ENCODE peak calls at places on chromosomes 16 and 17, in six cellular contexts. Y is CD8-positive, alpha-beta memory T cell; K is AG04450; M is adrenal gland; F is upper lobe of right lung; H is A549. I is an unnamed sample.

GRCh38 chr16:57310801-57311200 is 26.3 kb upstream of the PLLP start:
- DNase-seq in M (no peak), Y (no peak), F (no peak), H (no peak), K (no peak), I (no peak)

GRCh38 chr17:61551255-61551742 is 39.7 kb downstream of the NACA2 start:
- DNase-seq in H (peak; percentile 68), M (no peak), F (no peak), Y (no peak), K (no peak), I (no peak)

GRCh38 chr17:40331743-40332641 is 23.0 kb downstream of the RARA start:
- DNase-seq in M (peak; percentile 94), F (peak; percentile 92), H (peak; percentile 75), Y (no peak), K (no peak), I (no peak)

GRCh38 chr17:7798839-7799238 is 35.2 kb upstream of the KDM6B start:
- DNase-seq in Y (no peak), H (no peak), M (no peak), K (no peak), F (no peak), I (no peak)

GRCh38 chr16:14289692-14290340 is 218.7 kb downstream of the MRTFB start:
- DNase-seq in M (no peak), Y (peak; percentile 53), F (no peak), K (no peak), H (peak; percentile 79), I (no peak)

GRCh38 chr17:75549246-75550138 is 24.0 kb downstream of the LLGL2 start:
- DNase-seq in F (peak; percentile 94), K (no peak), M (no peak), Y (no peak), H (peak; percentile 70), I (no peak)

GRCh38 chr16:88999457-89000206 is 22.6 kb upstream of the CBFA2T3 start:
- DNase-seq in Y (no peak), F (no peak), K (no peak), M (peak; percentile 7), H (no peak), I (no peak)

GRCh38 chr17:38918129-38918913 is 7.1 kb upstream of the LASP1NB start:
- DNase-seq in M (no peak), K (no peak), F (no peak), H (no peak), Y (peak; percentile 46), I (no peak)

GRCh38 chr16:20611350-20611902 is 35.3 kb upstream of the ACSM2B start:
- DNase-seq in F (peak; percentile 78), M (peak; percentile 42), Y (no peak), H (no peak), K (no peak), I (no peak)

GRCh38 chr16:88904676-88905365 is 38.4 kb upstream of the PABPN1L start:
- DNase-seq in M (peak; percentile 87), K (no peak), F (no peak), H (no peak), Y (no peak), I (no peak)

GRCh38 chr17:8941520-8941919 is 24.0 kb downstream of the PIK3R5 start:
- DNase-seq in F (peak; percentile 75), H (no peak), M (no peak), Y (peak; percentile 76), K (no peak), I (peak; percentile 85)

GRCh38 chr17:35089846-35090193 is 26.3 kb upstream of the RFFL start:
- DNase-seq in K (no peak), F (no peak), H (peak; percentile 74), M (no peak), Y (peak; percentile 52), I (no peak)

GRCh38 chr16:48188449-48189102 is 32.8 kb upstream of the ABCC12 start:
- DNase-seq in M (no peak), K (no peak), F (no peak), Y (no peak), H (no peak), I (peak; percentile 60)

GRCh38 chr17:21039839-21040575 is 2.8 kb downstream of the USP22 start:
- DNase-seq in H (peak; percentile 81), F (no peak), K (no peak), M (peak; percentile 33), Y (no peak), I (no peak)

GRCh38 chr17:46175891-46176290 is 17.3 kb downstream of the KANSL1 start:
- DNase-seq in M (no peak), H (no peak), Y (no peak), F (no peak), K (no peak), I (no peak)

GRCh38 chr16:85536411-85537330 is 76.5 kb upstream of the GSE1 start:
- DNase-seq in H (no peak), K (no peak), Y (no peak), M (no peak), F (no peak), I (no peak)

GRCh38 chr16:85240982-85241924 is 129.0 kb upstream of the CIBAR2 start:
- DNase-seq in M (no peak), H (no peak), F (no peak), K (no peak), Y (no peak), I (no peak)

GRCh38 chr17:65101371-65101770 is 35.8 kb upstream of the RGS9 start:
- DNase-seq in H (no peak), M (no peak), Y (no peak), K (no peak), F (no peak), I (no peak)

GRCh38 chr17:49995055-49995738 is at the start of gene DLX3:
- DNase-seq in K (no peak), Y (no peak), F (peak; percentile 89), H (peak; percentile 72), M (peak; percentile 90), I (no peak)

GRCh38 chr17:15134363-15134762 is 130.8 kb downstream of the PMP22 start:
- DNase-seq in K (no peak), H (no peak), F (no peak), M (no peak), Y (no peak), I (no peak)

GRCh38 chr17:16911141-16911937 is 60.6 kb downstream of the TNFRSF13B start:
- DNase-seq in K (no peak), F (no peak), M (peak; percentile 41), Y (no peak), H (no peak), I (no peak)

GRCh38 chr16:75244844-75245758 is 6.3 kb downstream of the BCAR1 start:
- DNase-seq in M (peak; percentile 85), H (peak; percentile 80), Y (no peak), K (peak; percentile 96), F (peak; percentile 90), I (peak; percentile 57)

GRCh38 chr17:2023692-2024571 is 1.2 kb downstream of the RTN4RL1 start:
- DNase-seq in H (peak; percentile 64), M (peak; percentile 77), Y (peak; percentile 68), K (no peak), F (peak; percentile 84), I (no peak)

GRCh38 chr17:57908278-57908677 is 46.9 kb downstream of the CUEDC1 start:
- DNase-seq in F (no peak), Y (no peak), M (no peak), K (no peak), H (no peak), I (no peak)

GRCh38 chr16:52552643-52553042 is 5.7 kb upstream of the TOX3 start:
- DNase-seq in K (no peak), M (no peak), Y (no peak), F (no peak), H (peak; percentile 27), I (no peak)

GRCh38 chr16:56336711-56337110 is 88.6 kb downstream of the AMFR start:
- DNase-seq in F (no peak), K (no peak), Y (no peak), M (no peak), H (no peak), I (no peak)

DNA sequence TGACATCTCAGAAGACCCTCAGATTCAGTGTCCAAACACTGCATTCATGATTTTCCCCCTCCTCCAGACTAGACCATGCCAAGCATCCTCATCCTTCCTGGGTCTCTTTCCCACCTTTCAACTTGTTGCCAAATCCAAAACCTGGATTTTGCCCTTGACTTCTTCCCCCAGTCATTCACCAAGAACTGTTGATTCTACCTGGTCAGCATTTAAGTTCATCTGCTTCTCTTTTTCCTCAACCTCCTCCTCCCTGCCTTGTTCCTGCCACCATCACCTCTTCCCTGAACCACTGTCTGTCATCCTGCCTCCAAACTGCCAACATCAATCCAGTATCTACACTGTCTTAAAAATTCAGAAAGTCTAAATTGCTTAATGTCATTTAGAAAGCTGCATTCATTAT is 20.9 kb downstream of the CHST4 start:
- DNase-seq in K (no peak), Y (no peak), H (no peak), M (no peak), F (no peak), I (no peak)
- H3K4me3 ChIP-seq in K (no peak overlapping the region), Y (no peak overlapping the region), H (no peak overlapping the region), M (no peak overlapping the region), F (no peak overlapping the region), I (no peak overlapping the region)

GRCh38 chr17:4899341-4900230 is at the start of gene C17orf107:
- DNase-seq in F (peak; percentile 95), K (peak; percentile 20), Y (peak; percentile 95), H (no peak), M (peak; percentile 81), I (peak; percentile 84)
- H3K4me3 ChIP-seq in F (peak within 1 kb of the TSS; percentile 53), K (peak within 1 kb of the TSS; percentile 48), Y (peak within 1 kb of the TSS; percentile 83), H (no peak within 1 kb of the TSS), M (peak within 1 kb of the TSS; percentile 13), I (peak within 1 kb of the TSS; percentile 63)

GRCh38 chr16:58717994-58718393 is 16.1 kb downstream of the GOT2 start:
- DNase-seq in M (no peak), H (no peak), K (no peak), F (no peak), Y (no peak), I (no peak)
- H3K4me3 ChIP-seq in M (no peak overlapping the region), H (no peak overlapping the region), K (no peak overlapping the region), F (no peak overlapping the region), Y (no peak overlapping the region), I (no peak overlapping the region)

GRCh38 chr17:78935419-78936323 is 10.5 kb upstream of the TIMP2 start:
- DNase-seq in F (no peak), Y (no peak), H (peak; percentile 82), M (peak; percentile 69), K (peak; percentile 93), I (no peak)

GRCh38 chr17:78933025-78933958 is 8.1 kb upstream of the TIMP2 start:
- DNase-seq in M (peak; percentile 73), K (peak; percentile 94), H (peak; percentile 96), F (no peak), Y (peak; percentile 70), I (peak; percentile 65)

GRCh38 chr17:78934681-78935418 is 9.7 kb upstream of the TIMP2 start:
- DNase-seq in M (no peak), Y (no peak), H (no peak), K (no peak), F (no peak), I (no peak)

GRCh38 chr17:78937561-78937960 is 12.4 kb upstream of the TIMP2 start:
- DNase-seq in M (no peak), F (no peak), Y (no peak), K (no peak), H (no peak), I (no peak)

DNA sequence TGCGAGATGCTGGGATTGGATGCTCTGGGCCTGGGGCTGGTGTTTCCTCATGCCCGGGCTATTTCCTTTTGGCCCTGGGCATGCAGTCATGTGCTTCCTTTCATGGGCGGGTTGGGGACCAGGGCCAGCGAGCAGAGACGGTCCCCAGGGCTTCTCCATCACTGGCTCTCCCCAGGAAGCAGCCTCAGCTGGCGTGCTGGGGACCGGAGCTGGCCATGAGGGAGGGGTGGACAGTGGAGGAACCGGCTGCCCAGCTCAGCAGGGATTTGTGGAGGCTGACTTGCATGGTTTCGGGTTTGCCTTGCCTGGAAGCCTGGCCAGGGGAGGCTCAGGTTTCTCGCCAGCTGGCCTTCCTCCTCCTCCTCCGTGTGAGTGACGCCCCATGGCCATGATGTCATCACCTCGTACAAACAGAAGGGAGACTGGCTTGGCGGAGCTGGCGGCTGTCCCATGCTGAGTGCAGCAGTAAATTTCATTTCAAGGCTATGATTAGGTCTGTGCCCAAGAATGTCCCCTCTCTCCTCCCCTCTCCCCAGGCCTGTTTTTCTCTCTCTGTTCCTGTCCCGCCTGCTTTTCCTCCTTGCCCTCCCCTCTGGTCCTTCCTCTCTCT is 8.9 kb upstream of the TIMP2 start:
- DNase-seq in F (peak; percentile 90), H (peak; percentile 94), Y (no peak), M (peak; percentile 99), K (peak; percentile 99), I (no peak)
- H3K4me3 ChIP-seq in F (peak overlapping the region; percentile 28), H (peak overlapping the region; percentile 26), Y (no peak overlapping the region), M (no peak overlapping the region), K (peak overlapping the region; percentile 45), I (no peak overlapping the region)